ENCODE peak calls at places on chromosomes 13 and 19, in five cellular contexts. O, K, H, S and V are unnamed samples.

GRCh38 chr19:6249296-6249695 is 30.5 kb downstream of the MLLT1 start:
- DNase-seq in O (no peak), H (peak), S (no peak), K (no peak), V (no peak)

GRCh38 chr19:20616071-20616470 is 45.3 kb downstream of the ZNF626 start:
- DNase-seq in O (no peak), S (no peak), K (no peak), H (no peak), V (no peak)

GRCh38 chr13:58855283-58855682 is 1223.7 kb downstream of the PCDH17 start:
- DNase-seq in O (no peak), S (no peak), H (no peak), K (peak), V (no peak)

GRCh38 chr19:2212861-2213711 is 23.0 kb downstream of the PLEKHJ1 start:
- DNase-seq in H (no peak), O (no peak), K (no peak), S (no peak), V (no peak)

GRCh38 chr19:470701-471100 is 9.9 kb upstream of the SHC2 start:
- DNase-seq in K (no peak), O (no peak), H (no peak), S (no peak), V (no peak)

GRCh38 chr13:99040536-99041141 is 62.8 kb upstream of the DOCK9 start:
- DNase-seq in S (no peak), K (peak), H (no peak), O (no peak), V (no peak)

GRCh38 chr13:99028890-99029289 is 51.0 kb upstream of the DOCK9 start:
- DNase-seq in H (peak), K (no peak), S (peak), O (no peak), V (no peak)

GRCh38 chr19:37669336-37669963 is 14.2 kb upstream of the ZFP30 start:
- DNase-seq in H (no peak), S (peak), O (no peak), K (no peak), V (no peak)

GRCh38 chr19:38321646-38322323 is 2.1 kb downstream of the KCNK6 start:
- DNase-seq in O (no peak), K (no peak), S (no peak), H (no peak), V (peak)

GRCh38 chr13:97287047-97287383 is 64.9 kb downstream of the MBNL2 start:
- DNase-seq in K (no peak), H (no peak), S (no peak), O (no peak), V (no peak)

GRCh38 chr19:13834308-13834790 is 39.1 kb downstream of the ZSWIM4 start:
- DNase-seq in K (peak), H (no peak), S (no peak), O (no peak), V (peak)

GRCh38 chr13:89925107-89925506 is 1422.4 kb upstream of the MIR17HG start:
- DNase-seq in K (peak), O (peak), S (peak), H (no peak), V (peak)

GRCh38 chr19:1449467-1450442 is at the start of gene APC2:
- DNase-seq in K (no peak), O (peak), H (peak), S (peak), V (peak)

GRCh38 chr13:90868321-90868920 is 479.1 kb upstream of the MIR17HG start:
- DNase-seq in O (no peak), K (peak), H (peak), S (peak), V (peak)

GRCh38 chr19:4556574-4557185 is 2.8 kb downstream of the SEMA6B start:
- DNase-seq in H (peak), S (peak), O (peak), K (peak), V (peak)

GRCh38 chr19:17332677-17333581 is 1.7 kb downstream of the ANO8 start:
- DNase-seq in O (peak), S (peak), K (peak), H (peak), V (peak)

GRCh38 chr19:2547721-2548120 is 71.8 kb downstream of the GADD45B start:
- DNase-seq in H (no peak), S (no peak), O (no peak), K (no peak), V (no peak)

GRCh38 chr13:48570225-48570828 is 37.4 kb upstream of the RCBTB2 start:
- DNase-seq in S (no peak), K (no peak), H (no peak), O (no peak), V (no peak)

GRCh38 chr19:23070353-23070781 is 46.5 kb upstream of the ZNF730 start:
- DNase-seq in H (no peak), K (no peak), O (peak), S (peak), V (peak)

GRCh38 chr13:106100261-106100919 is 435.1 kb downstream of the EFNB2 start:
- DNase-seq in H (no peak), S (peak), K (peak), O (no peak), V (no peak)

GRCh38 chr19:50658438-50659317 is 9.4 kb downstream of the C19orf81 start:
- DNase-seq in H (peak), K (peak), O (peak), S (peak), V (peak)
- TF ChIP-seq EZH2phosphoT487 in H (no peak), K (no peak), O (no peak), S (no peak), V (no peak)

DNA sequence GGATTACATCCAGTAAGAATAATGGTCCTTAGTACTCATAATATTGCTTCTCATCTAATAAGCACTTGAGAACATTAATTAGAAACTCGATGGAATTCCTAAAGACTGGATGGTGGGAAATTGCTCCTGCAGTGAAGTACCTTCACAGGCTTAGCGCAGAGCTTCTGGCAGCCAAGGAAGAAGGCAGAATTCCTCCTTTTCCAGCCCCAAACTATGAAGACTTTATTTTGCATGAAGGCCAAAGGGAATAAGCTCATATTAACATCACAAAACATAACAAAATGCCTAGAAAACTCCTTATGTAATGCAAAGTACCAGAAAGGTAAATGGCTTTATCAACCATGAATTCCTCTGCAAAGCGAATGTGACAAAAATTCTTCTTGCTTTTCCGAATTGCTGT is 336.1 kb downstream of the DNAJC15 start:
- DNase-seq in H (no peak), O (no peak), S (peak), K (no peak), V (no peak)
- TF ChIP-seq EZH2phosphoT487 in H (no peak), O (no peak), S (no peak), K (no peak), V (no peak)

DNA sequence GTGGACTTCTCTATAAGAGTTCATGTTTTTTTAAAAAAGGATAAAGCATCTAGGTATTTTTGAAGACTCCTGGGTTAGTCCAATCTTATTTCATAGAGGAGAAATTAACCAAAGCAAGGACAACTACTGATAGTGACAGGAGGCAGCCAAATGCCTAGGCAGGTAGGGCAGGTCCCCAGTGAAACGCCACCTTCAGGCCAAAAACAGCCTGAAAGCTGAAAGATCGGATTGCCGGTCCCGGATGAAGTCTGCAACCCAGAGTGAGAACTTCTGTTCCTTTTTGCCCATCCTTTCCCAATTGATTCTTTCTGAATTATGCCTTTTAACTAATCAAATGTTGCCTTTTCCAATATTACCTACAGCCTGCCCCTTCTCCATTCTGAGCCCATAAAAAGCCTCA is 6.1 kb upstream of the GGACT start:
- DNase-seq in H (no peak), S (peak), O (no peak), K (peak), V (no peak)
- TF ChIP-seq EZH2phosphoT487 in H (no peak), S (no peak), O (no peak), K (no peak), V (no peak)

GRCh38 chr13:46570273-46570672 is 17.3 kb downstream of the LRCH1 start:
- DNase-seq in K (no peak), O (no peak), S (no peak), H (no peak), V (no peak)

GRCh38 chr13:46571941-46572340 is 19.0 kb downstream of the LRCH1 start:
- DNase-seq in H (no peak), S (no peak), K (no peak), O (no peak), V (no peak)

GRCh38 chr13:46569471-46569870 is 16.5 kb downstream of the LRCH1 start:
- DNase-seq in H (no peak), O (peak), S (no peak), K (no peak), V (no peak)

GRCh38 chr13:46572758-46573384 is 19.9 kb downstream of the LRCH1 start:
- DNase-seq in K (no peak), H (peak), O (no peak), S (no peak), V (no peak)

DNA sequence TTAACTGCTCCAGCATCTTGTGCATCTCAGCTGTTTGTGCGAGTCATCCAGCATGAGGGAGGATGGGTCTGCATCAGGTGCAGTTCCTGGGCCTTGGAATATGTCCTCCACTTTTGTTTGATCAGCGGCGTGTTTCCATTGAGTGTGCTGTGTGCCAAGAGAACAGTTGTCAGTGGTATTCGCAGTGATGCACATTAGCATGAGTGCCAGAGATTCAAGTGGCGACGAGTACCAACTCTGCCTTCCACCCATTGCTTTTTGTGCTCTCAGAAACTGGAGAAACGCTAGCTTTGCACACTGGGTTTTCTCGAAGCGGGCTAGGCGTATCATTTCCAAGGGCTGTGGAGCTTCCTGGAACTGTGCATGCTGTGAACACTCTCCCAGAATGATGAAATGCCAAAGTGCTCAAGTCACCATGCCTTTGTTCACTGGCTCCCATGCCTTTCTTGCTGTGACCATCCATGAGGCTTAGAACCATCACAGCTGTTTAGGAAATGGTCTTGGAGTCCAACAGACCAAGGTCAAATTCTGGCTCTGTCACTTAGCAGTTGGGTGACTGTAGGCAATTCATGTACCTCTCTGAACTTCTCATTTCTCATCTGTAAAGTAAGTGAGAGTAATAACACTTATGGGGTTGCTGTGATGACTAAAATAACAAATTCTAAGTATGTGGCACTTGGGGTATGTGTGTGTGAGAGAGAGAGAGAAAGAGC is 18.4 kb downstream of the LRCH1 start:
- DNase-seq in O (no peak), K (no peak), S (no peak), H (no peak), V (peak)
- TF ChIP-seq EZH2phosphoT487 in O (no peak), K (no peak), S (no peak), H (no peak), V (no peak)

GRCh38 chr19:7522923-7523667 is 671 bp downstream of the MCOLN1 start:
- DNase-seq in K (peak), S (no peak), O (peak), H (no peak), V (peak)

GRCh38 chr19:7520131-7521051 is 2.0 kb upstream of the MCOLN1 start:
- DNase-seq in O (no peak), H (no peak), S (no peak), K (no peak), V (no peak)

GRCh38 chr19:7522072-7522922 is at the start of gene MCOLN1:
- DNase-seq in S (peak), O (peak), K (peak), H (peak), V (peak)

GRCh38 chr19:7519411-7520130 is 2.9 kb upstream of the MCOLN1 start:
- DNase-seq in S (no peak), O (no peak), K (no peak), H (no peak), V (no peak)

DNA sequence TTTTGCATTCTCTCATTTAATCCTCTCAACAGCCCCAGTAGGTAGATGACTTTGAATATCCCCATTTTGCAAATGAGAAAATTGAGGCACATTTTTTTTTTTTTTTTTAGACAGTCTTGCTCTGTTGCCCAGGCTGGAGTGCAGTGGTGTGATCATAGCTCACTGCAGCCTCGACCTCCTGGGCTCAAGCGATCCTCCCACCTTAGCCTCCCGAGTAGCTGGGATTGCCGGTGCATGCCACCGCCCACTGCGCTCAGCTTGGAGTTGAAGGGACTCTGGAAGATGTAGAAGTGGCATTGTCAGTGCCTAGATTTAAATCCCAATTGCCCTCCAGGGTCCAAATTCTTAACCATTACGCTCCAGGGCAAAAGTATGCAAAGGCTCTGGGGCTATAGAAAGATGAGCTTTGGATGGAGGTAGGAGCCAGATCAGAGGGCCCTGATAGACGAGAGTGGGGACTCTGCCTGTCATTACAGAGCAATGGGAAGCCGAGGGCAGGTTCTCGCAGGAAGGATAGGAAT is 813 bp upstream of the MCOLN1 start:
- DNase-seq in O (no peak), S (peak), K (no peak), H (no peak), V (no peak)
- TF ChIP-seq EZH2phosphoT487 in O (no peak), S (no peak), K (no peak), H (no peak), V (no peak)

DNA sequence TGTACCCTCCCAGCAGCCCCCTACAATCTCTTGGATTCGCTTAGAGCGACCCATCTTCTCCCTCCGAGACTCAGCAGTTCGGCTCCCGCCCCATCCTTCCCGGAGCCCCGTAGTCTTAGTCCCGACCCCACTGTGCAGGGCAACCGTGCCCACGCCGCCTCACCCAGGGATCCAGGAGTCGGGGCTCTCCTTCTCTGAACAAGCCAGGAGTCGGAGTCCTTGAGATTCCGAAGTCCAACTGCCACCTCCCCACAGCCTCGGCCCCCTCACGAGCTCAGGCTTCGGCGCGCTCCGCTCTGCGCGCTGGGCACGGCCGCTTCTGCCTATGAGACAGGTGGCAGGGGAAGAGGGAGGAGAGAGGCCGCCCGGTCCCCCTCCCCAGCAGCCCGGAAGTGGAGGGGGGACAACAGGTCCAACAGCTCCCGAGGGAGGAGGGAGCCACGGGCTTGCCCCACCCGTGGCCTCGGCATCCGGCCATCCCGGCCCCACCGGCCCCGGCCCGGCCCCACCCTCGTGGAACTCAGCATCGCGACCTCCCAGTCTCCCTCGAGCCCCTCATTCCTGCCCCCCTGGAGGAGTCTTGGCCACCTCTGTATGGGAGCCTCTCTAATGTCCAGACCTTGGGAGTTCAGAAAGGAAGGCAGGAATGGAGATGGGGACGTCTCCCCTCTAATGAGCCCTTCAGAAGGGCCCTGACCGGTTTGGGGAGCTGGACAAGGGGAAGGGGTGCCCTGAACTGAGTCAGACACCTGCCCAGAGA is at the start of gene PHLDB3:
- DNase-seq in O (peak), H (no peak), K (peak), S (peak), V (peak)
- TF ChIP-seq EZH2phosphoT487 in O (no peak), H (no peak), K (no peak), S (no peak), V (no peak)

GRCh38 chr13:28402057-28402381 is 92.9 kb downstream of the FLT1 start:
- DNase-seq in O (no peak), S (no peak), K (no peak), H (no peak), V (no peak)

GRCh38 chr13:28406728-28407266 is 88.1 kb downstream of the FLT1 start:
- DNase-seq in S (no peak), O (no peak), K (no peak), H (no peak), V (no peak)

GRCh38 chr13:28396053-28396452 is 98.9 kb downstream of the FLT1 start:
- DNase-seq in H (no peak), S (no peak), O (no peak), K (no peak), V (no peak)

GRCh38 chr13:28401303-28402056 is 93.4 kb downstream of the FLT1 start:
- DNase-seq in O (no peak), S (no peak), H (no peak), K (peak), V (peak)
- TF ChIP-seq EZH2phosphoT487 in O (no peak), S (no peak), H (no peak), K (no peak), V (peak)

DNA sequence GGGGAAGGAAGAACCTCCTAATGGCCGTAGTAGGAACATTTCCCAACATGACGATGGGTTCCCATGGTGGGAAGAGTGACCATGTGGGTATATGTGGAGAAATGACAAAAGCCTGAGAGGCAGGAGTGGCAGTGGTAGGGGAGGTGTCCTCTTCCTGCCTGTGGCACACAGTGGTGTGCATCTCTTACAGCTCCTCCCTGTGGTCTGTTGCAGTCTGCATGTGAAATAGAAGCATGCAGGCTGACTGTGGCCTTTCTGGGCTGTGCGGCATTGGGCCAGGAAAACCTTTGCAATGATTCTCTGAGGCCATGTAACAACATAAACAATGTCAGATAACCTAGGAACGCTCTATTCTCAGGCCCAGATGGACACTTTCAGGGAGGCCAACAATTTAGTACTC is 84.0 kb downstream of the LACC1 start:
- DNase-seq in K (peak), H (peak), S (peak), O (no peak), V (no peak)
- TF ChIP-seq EZH2phosphoT487 in K (no peak), H (no peak), S (no peak), O (no peak), V (no peak)

GRCh38 chr19:47613165-47614146 is 4.5 kb downstream of the BICRA start:
- DNase-seq in S (peak), O (peak), K (no peak), H (no peak), V (peak)
- TF ChIP-seq EZH2phosphoT487 in S (no peak), O (no peak), K (no peak), H (no peak), V (no peak)

DNA sequence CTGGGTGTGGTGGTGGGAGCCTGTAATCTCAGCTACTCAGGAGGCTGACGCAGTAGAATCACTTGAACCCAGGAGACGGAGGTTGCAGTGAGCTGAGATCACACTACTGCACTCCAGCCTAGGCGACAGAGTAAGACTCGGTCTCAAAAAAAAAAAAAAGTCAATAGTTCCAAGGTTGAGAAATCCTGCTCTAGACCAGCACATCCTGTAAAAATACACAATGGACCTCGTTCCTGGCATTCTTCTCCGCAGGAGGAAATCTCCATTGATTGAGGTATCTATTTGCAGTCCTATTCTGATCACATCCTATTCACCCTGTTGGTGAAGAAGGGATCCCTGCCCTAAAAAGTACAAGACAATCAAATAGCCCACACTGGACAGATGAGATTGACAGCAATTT is 15.2 kb downstream of the ZFP14 start:
- DNase-seq in K (no peak), H (no peak), S (no peak), O (no peak), V (no peak)
- TF ChIP-seq EZH2phosphoT487 in K (no peak), H (no peak), S (no peak), O (no peak), V (no peak)